ENCODE peak calls at places on chromosome 20, in five cellular contexts. V is mesendoderm, G is neuronal stem cell, N is IMR-90, A is H9. K is an unnamed sample.
A peak's percentile ranks its signal among the peaks of the same experiment; 100 is the strongest.

GRCh38 chr20:64106435-64106961 is 867 bp downstream of the NPBWR2 start:
- DNase-seq in N (no peak), V (no peak), G (no peak), A (no peak), K (no peak)

GRCh38 chr20:26214991-26215390 is 518.3 kb upstream of the ZNF337 start:
- DNase-seq in G (no peak), N (peak; percentile 3), A (no peak), V (no peak), K (no peak)

GRCh38 chr20:5652626-5653573 is 97.3 kb upstream of the SHLD1 start:
- DNase-seq in N (peak; percentile 98), V (no peak), G (no peak), A (no peak), K (no peak)

GRCh38 chr20:39245685-39246311 is 283.7 kb downstream of the DHX35 start:
- DNase-seq in A (no peak), N (no peak), V (no peak), G (no peak), K (no peak)

GRCh38 chr20:43388267-43389081 is 69.2 kb upstream of the SRSF6 start:
- DNase-seq in G (no peak), A (no peak), N (peak; percentile 44), V (no peak), K (no peak)

GRCh38 chr20:12928755-12929401 is 79.9 kb upstream of the SPTLC3 start:
- DNase-seq in N (peak; percentile 87), V (no peak), G (no peak), A (no peak), K (no peak)

GRCh38 chr20:46895906-46896242 is 1.2 kb downstream of the EYA2 start:
- DNase-seq in A (no peak), V (no peak), G (no peak), N (no peak), K (no peak)

GRCh38 chr20:19726126-19726525 is 31.9 kb upstream of the RIN2 start:
- DNase-seq in G (no peak), A (no peak), V (no peak), N (peak; percentile 34), K (no peak)

GRCh38 chr20:20606046-20606445 is 106.4 kb downstream of the RALGAPA2 start:
- DNase-seq in V (no peak), N (no peak), G (no peak), A (no peak), K (no peak)

GRCh38 chr20:56628873-56629463 is at the start of gene TFAP2C:
- DNase-seq in V (peak; percentile 84), A (peak; percentile 84), N (no peak), G (peak; percentile 61), K (peak; percentile 93)

GRCh38 chr20:20456736-20457135 is 88.8 kb downstream of the INSM1 start:
- DNase-seq in G (no peak), V (no peak), N (no peak), A (no peak), K (no peak)

GRCh38 chr20:23049933-23050838 is 714 bp upstream of the THBD start:
- DNase-seq in A (peak; percentile 58), V (peak; percentile 65), G (peak; percentile 29), N (no peak), K (peak; percentile 11)

GRCh38 chr20:39057911-39058310 is 95.8 kb downstream of the DHX35 start:
- DNase-seq in G (no peak), V (no peak), N (no peak), A (no peak), K (no peak)

GRCh38 chr20:19129976-19130612 is 82.3 kb upstream of the SLC24A3 start:
- DNase-seq in A (no peak), G (no peak), N (no peak), V (no peak), K (no peak)

GRCh38 chr20:51800132-51800721 is 2.1 kb downstream of the SALL4 start:
- DNase-seq in G (peak; percentile 86), A (peak; percentile 97), V (peak; percentile 93), N (no peak), K (peak; percentile 38)

GRCh38 chr20:47543006-47543431 is 41.3 kb downstream of the NCOA3 start:
- DNase-seq in G (no peak), A (no peak), N (peak; percentile 43), V (no peak), K (no peak)

GRCh38 chr20:54320148-54320607 is 112.3 kb downstream of the PFDN4 start:
- DNase-seq in A (peak; percentile 31), N (peak; percentile 24), G (no peak), V (peak; percentile 24), K (no peak)

GRCh38 chr20:58719258-58719657 is 26.7 kb downstream of the NPEPL1 start:
- DNase-seq in N (no peak), V (no peak), G (no peak), A (peak; percentile 20), K (no peak)

GRCh38 chr20:16576219-16576618 is 3.0 kb upstream of the KIF16B start:
- DNase-seq in N (no peak), G (no peak), V (no peak), A (no peak), K (no peak)

GRCh38 chr20:1663917-1664316 is 6.3 kb upstream of the SIRPG start:
- DNase-seq in A (no peak), N (peak; percentile 1), V (no peak), G (no peak), K (no peak)

GRCh38 chr20:19885576-19885956 is 127.5 kb downstream of the RIN2 start:
- DNase-seq in V (no peak), A (no peak), G (no peak), N (no peak), K (no peak)

GRCh38 chr20:12237772-12238171 is 320.1 kb downstream of the BTBD3 start:
- DNase-seq in V (no peak), G (no peak), A (no peak), N (no peak), K (no peak)

GRCh38 chr20:61454053-61454452 is 202.0 kb downstream of the CDH4 start:
- DNase-seq in V (no peak), G (no peak), N (peak; percentile 25), A (no peak), K (no peak)

GRCh38 chr20:24208652-24209051 is 220.1 kb upstream of the GGTLC1 start:
- DNase-seq in N (no peak), V (peak; percentile 79), A (peak; percentile 65), G (no peak), K (no peak)

GRCh38 chr20:33673411-33674293 is 576 bp downstream of the NECAB3 start:
- DNase-seq in G (no peak), N (peak; percentile 40), V (no peak), A (no peak), K (no peak)

GRCh38 chr20:37297066-37297736 is 7.7 kb downstream of the MANBAL start:
- DNase-seq in N (peak; percentile 84), G (no peak), A (no peak), V (no peak), K (peak; percentile 90)

GRCh38 chr20:22833851-22834250 is 201.3 kb upstream of the SSTR4 start:
- DNase-seq in N (no peak), V (peak; percentile 37), A (no peak), G (no peak), K (no peak)

GRCh38 chr20:1866834-1867233 is 28.4 kb upstream of the SIRPA start:
- DNase-seq in V (no peak), N (no peak), G (no peak), A (no peak), K (no peak)

GRCh38 chr20:62805711-62806382 is 1.2 kb downstream of the OGFR start:
- DNase-seq in N (no peak), V (no peak), G (peak; percentile 72), A (no peak), K (no peak)

GRCh38 chr20:62804632-62805364 is at the start of gene OGFR:
- DNase-seq in N (peak; percentile 38), G (no peak), A (peak; percentile 55), V (peak; percentile 54), K (peak; percentile 57)

GRCh38 chr20:62802026-62802712 is 2.5 kb upstream of the OGFR start:
- DNase-seq in A (no peak), N (no peak), V (no peak), G (no peak), K (no peak)

GRCh38 chr20:62805365-62805710 is 703 bp downstream of the OGFR start:
- DNase-seq in N (no peak), G (no peak), A (no peak), V (no peak), K (peak; percentile 31)

GRCh38 chr20:62804021-62804631 is 509 bp upstream of the OGFR start:
- DNase-seq in G (no peak), A (no peak), N (no peak), V (no peak), K (no peak)
- H3K18ac ChIP-seq in G (peak overlapping the region; percentile 87), A (no peak overlapping the region), N (peak overlapping the region; percentile 2), V (peak overlapping the region; percentile 19), K (no peak overlapping the region)

GRCh38 chr20:8132632-8133587 is 844 bp downstream of the PLCB1 start:
- DNase-seq in V (no peak), N (no peak), G (peak; percentile 37), A (peak; percentile 42), K (peak; percentile 8)
- H3K18ac ChIP-seq in V (peak overlapping the region; percentile 43), N (no peak overlapping the region), G (peak overlapping the region; percentile 96), A (no peak overlapping the region), K (peak overlapping the region; percentile 37)

DNA sequence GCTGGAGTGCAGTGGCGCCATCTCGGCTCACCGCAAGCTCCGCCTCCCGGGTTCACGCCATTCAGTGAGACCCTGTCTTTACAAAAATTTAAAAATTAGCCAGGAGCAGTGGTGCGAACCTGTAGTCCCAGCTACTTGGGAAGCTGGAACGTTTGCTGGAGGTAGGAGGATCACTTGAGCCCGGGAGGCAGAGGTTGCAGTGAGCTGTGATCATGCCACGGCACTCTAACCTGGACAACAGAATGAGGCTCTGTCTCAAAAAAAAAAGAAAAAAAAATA is 5.7 kb upstream of the PARD6B start:
- DNase-seq in V (no peak), N (no peak), A (no peak), G (no peak), K (no peak)
- H3K18ac ChIP-seq in V (no peak overlapping the region), N (no peak overlapping the region), A (no peak overlapping the region), G (no peak overlapping the region), K (no peak overlapping the region)

DNA sequence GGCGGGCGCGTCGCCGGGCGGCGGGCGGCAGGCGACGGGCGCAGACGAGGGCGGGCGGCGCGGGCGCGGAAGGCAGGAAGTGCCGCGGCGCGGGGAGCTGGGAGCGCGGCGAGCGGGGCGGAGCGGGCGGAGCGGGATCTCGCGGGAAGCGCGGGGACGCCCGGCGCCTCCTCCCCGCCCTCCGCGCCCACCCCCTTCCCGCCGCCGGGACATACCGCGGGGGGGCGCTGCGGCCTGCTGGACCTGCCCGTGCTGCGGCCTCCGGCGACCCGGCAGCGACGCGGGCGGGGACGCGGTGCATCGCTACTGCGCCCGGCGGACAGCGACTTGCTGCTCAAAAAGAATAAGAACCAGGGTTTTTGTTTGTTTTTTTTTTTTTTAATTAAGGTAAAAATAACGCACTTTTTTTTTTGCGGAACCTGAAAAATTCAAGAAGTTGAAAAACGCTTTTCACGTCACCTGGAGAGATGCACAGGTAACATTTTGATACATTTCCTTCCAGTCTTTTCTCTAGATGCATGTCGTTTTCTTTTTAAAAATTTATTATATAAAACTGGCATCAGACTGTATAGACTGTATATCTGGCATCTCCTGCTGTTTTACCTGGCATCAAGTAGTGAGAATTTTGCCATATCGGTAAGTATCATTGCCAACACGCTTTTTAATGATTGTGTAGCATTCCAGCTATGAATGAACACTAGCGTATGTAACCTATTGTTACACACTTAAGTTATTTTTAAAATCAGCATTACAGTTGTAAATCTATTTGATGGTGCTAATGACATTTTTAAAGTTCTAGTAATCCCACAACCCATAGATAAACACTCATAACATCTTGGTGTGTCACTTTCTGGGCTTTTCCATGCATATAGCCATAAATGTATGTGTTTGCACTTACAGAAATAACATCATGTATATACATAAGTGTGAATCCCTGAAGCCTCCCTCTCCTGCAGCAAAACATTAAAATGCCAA is at the start of gene CENPB:
- DNase-seq in G (peak; percentile 87), N (peak; percentile 76), A (peak; percentile 88), V (peak; percentile 89), K (peak; percentile 81)
- H3K18ac ChIP-seq in G (peak within 1 kb of the TSS; percentile 98), N (peak within 1 kb of the TSS; percentile 74), A (no peak within 1 kb of the TSS), V (peak within 1 kb of the TSS; percentile 94), K (peak within 1 kb of the TSS; percentile 65)

K was measured in trophoblast cell.